ENCODE peak calls at places on chromosomes 13 and 19, in ten cellular contexts. A is HFF-Myc, R is IMR-90, I is heart right ventricle, E is lung, F is RWPE1, B is ovary, C is progenitor cell of endocrine pancreas, G is fibroblast of lung, P is adrenal gland. Z is an unnamed sample.

GRCh38 chr19:3407556-3408516 is 41.5 kb downstream of the NFIC start:
- DNase-seq in A (no peak), R (no peak), I (peak; percentile 57), E (no peak), F (no peak), B (peak; percentile 58), C (no peak), G (peak; percentile 53), P (no peak), Z (no peak)

GRCh38 chr19:18995804-18996241 is 37.5 kb downstream of the SUGP2 start:
- DNase-seq in A (peak; percentile 58), R (peak; percentile 96), I (peak; percentile 33), E (peak; percentile 65), F (peak; percentile 75), B (no peak), C (no peak), G (peak; percentile 94), P (no peak), Z (peak; percentile 50)

GRCh38 chr19:53977991-53978731 is 13.3 kb upstream of the CACNG6 start:
- DNase-seq in A (no peak), R (peak; percentile 84), I (peak; percentile 72), E (peak; percentile 42), F (peak; percentile 80), B (no peak), C (peak; percentile 54), G (peak; percentile 69), P (no peak), Z (peak; percentile 95)

GRCh38 chr19:55585658-55586339 is 5.2 kb upstream of the ZNF579 start:
- DNase-seq in A (no peak), R (peak; percentile 63), I (peak; percentile 87), E (peak; percentile 87), F (no peak), B (peak; percentile 90), C (peak; percentile 78), G (peak; percentile 50), P (peak; percentile 76), Z (peak; percentile 77)

GRCh38 chr19:12754465-12755196 is 3.0 kb downstream of the BEST2 start:
- DNase-seq in A (no peak), R (no peak), I (no peak), E (no peak), F (no peak), B (no peak), C (no peak), G (no peak), P (no peak), Z (no peak)

GRCh38 chr19:32464279-32464678 is 58.7 kb downstream of the DPY19L3 start:
- DNase-seq in A (no peak), R (peak; percentile 10), I (no peak), E (no peak), F (no peak), B (no peak), C (no peak), G (peak; percentile 42), P (no peak), Z (no peak)

GRCh38 chr19:14563989-14564650 is 7.7 kb downstream of the NDUFB7 start:
- DNase-seq in A (no peak), R (no peak), I (peak; percentile 55), E (no peak), F (peak; percentile 93), B (no peak), C (no peak), G (no peak), P (no peak), Z (no peak)

GRCh38 chr13:92896842-92897241 is 329.8 kb upstream of the GPC6 start:
- DNase-seq in A (no peak), R (peak; percentile 21), I (no peak), E (no peak), F (peak; percentile 4), B (no peak), C (no peak), G (peak; percentile 47), P (no peak), Z (no peak)

GRCh38 chr19:18460313-18460712 is 22.4 kb upstream of the ISYNA1 start:
- DNase-seq in A (no peak), R (peak; percentile 86), I (peak; percentile 76), E (no peak), F (peak; percentile 72), B (peak; percentile 83), C (no peak), G (peak; percentile 84), P (peak; percentile 63), Z (no peak)

GRCh38 chr19:1284979-1285736 is 515 bp upstream of the EFNA2 start:
- DNase-seq in A (no peak), R (no peak), I (no peak), E (no peak), F (no peak), B (no peak), C (no peak), G (no peak), P (no peak), Z (no peak)

GRCh38 chr13:44470623-44471562 is 97.3 kb downstream of the SERP2 start:
- DNase-seq in A (no peak), R (peak; percentile 40), I (no peak), E (no peak), F (peak; percentile 14), B (no peak), C (no peak), G (peak; percentile 63), P (no peak), Z (no peak)

GRCh38 chr19:52138614-52139290 is 986 bp downstream of the ZNF616 start:
- DNase-seq in A (no peak), R (peak; percentile 19), I (no peak), E (no peak), F (peak; percentile 19), B (no peak), C (peak; percentile 25), G (no peak), P (peak; percentile 27), Z (peak; percentile 55)

GRCh38 chr19:53659292-53659691 is 27.5 kb downstream of the DPRX start:
- DNase-seq in A (no peak), R (no peak), I (no peak), E (no peak), F (peak; percentile 11), B (no peak), C (peak; percentile 18), G (no peak), P (no peak), Z (peak; percentile 31)

GRCh38 chr13:78608705-78609463 is 5.5 kb upstream of the POU4F1 start:
- DNase-seq in A (no peak), R (no peak), I (no peak), E (no peak), F (no peak), B (no peak), C (no peak), G (peak; percentile 4), P (no peak), Z (no peak)

GRCh38 chr19:17235618-17236413 is 9.8 kb downstream of the OCEL1 start:
- DNase-seq in A (no peak), R (peak; percentile 76), I (peak; percentile 77), E (peak; percentile 67), F (peak; percentile 51), B (peak; percentile 77), C (peak; percentile 48), G (peak; percentile 72), P (peak; percentile 73), Z (peak; percentile 70)
- TF ChIP-seq CTCF in A (peak; percentile 17), R (peak; percentile 51), I (peak; percentile 48), E (peak; percentile 71), F (peak; percentile 76), B (no peak), C (peak; percentile 54), G (peak; percentile 31), P (no peak), Z (no peak)

GRCh38 chr13:37270206-37271001 is 164.9 kb upstream of the CSNK1A1L start:
- DNase-seq in A (no peak), R (peak; percentile 18), I (no peak), E (no peak), F (no peak), B (no peak), C (no peak), G (peak; percentile 74), P (no peak), Z (no peak)
- TF ChIP-seq CTCF in A (no peak), R (peak; percentile 5), I (no peak), E (no peak), F (no peak), B (no peak), C (no peak), G (peak; percentile 14), P (no peak), Z (no peak)

DNA sequence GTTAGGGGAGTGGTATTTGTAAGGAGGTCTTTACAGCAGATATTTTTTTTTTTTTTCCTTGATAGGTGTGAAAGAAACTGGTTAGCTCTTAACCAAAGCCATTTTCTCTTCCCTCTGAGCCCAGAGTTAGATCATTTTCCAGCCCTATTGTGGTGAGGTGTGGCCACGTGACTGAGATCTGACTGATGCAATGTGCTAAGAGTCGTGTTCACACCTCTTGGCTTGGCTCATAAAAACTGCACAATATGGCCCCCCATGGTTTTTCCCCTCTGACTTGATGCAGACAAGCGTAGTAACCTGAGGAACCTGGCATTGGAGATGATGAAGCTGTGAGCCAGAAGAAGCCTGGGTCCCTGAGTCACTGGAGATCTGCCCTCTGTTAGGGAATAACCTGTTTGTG is 309.8 kb upstream of the TMTC4 start:
- DNase-seq in A (no peak), R (no peak), I (no peak), E (no peak), F (no peak), B (no peak), C (no peak), G (no peak), P (no peak), Z (no peak)
- TF ChIP-seq CTCF in A (no peak), R (no peak), I (no peak), E (no peak), F (no peak), B (no peak), C (no peak), G (no peak), P (no peak), Z (no peak)

GRCh38 chr13:109361562-109361961 is 424.8 kb downstream of the IRS2 start:
- DNase-seq in A (no peak), R (no peak), I (no peak), E (no peak), F (no peak), B (no peak), C (no peak), G (no peak), P (no peak), Z (no peak)

GRCh38 chr13:109368230-109368629 is 418.2 kb downstream of the IRS2 start:
- DNase-seq in A (no peak), R (no peak), I (no peak), E (no peak), F (no peak), B (no peak), C (no peak), G (no peak), P (no peak), Z (no peak)

GRCh38 chr13:109362606-109363005 is 423.8 kb downstream of the IRS2 start:
- DNase-seq in A (no peak), R (no peak), I (no peak), E (no peak), F (no peak), B (no peak), C (no peak), G (no peak), P (no peak), Z (no peak)

GRCh38 chr13:109366521-109366920 is 419.9 kb downstream of the IRS2 start:
- DNase-seq in A (no peak), R (peak; percentile 22), I (no peak), E (no peak), F (no peak), B (no peak), C (no peak), G (no peak), P (no peak), Z (no peak)

DNA sequence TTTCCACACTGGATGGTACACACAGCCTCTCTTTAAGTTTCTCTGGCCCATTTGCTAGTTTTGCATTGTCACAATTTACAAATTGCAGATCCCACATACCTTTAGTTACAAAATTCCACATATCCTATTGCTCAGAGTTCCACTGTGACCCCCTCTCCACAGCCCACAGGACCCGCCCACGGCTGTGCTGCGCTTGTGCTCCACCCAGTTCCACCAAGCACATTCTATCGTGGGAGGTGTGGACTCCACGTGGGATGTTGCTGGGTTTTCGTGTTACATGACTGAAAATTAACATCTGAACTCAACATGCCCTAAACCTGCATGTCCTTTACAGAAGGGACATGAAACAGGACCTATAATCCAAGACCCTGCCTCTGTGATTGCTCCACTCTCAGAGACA is 423.0 kb downstream of the IRS2 start:
- DNase-seq in A (no peak), R (no peak), I (no peak), E (no peak), F (no peak), B (no peak), C (no peak), G (no peak), P (no peak), Z (no peak)
- TF ChIP-seq CTCF in A (no peak), R (no peak), I (no peak), E (no peak), F (no peak), B (no peak), C (no peak), G (no peak), P (no peak), Z (no peak)

Z was measured in endothelial cell.